ENCODE peak calls at places on chromosome 2, in six cellular contexts. W is spleen, R is cardiac muscle cell, O is PC-3, C is choroid plexus epithelial cell, D is foreskin fibroblast. U is an unnamed sample.

GRCh38 chr2:100821255-100821912 is 1.4 kb downstream of the NPAS2 start:
- DNase-seq in W (no peak), R (no peak), O (peak), C (peak), D (peak), U (no peak)

GRCh38 chr2:177887722-177888121 is 184.9 kb downstream of the PDE11A start:
- DNase-seq in W (no peak), R (no peak), O (no peak), C (no peak), D (no peak), U (no peak)

GRCh38 chr2:206937519-206937918 is 1.8 kb upstream of the CPO start:
- DNase-seq in W (no peak), R (no peak), O (no peak), C (no peak), D (no peak), U (no peak)

GRCh38 chr2:172434821-172435607 is 7.6 kb downstream of the ITGA6 start:
- DNase-seq in W (no peak), R (no peak), O (no peak), C (no peak), D (no peak), U (no peak)

GRCh38 chr2:62208758-62209114 is 12.8 kb downstream of the B3GNT2 start:
- DNase-seq in W (no peak), R (no peak), O (no peak), C (no peak), D (no peak), U (no peak)

GRCh38 chr2:45936623-45936979 is 285.1 kb downstream of the PRKCE start:
- DNase-seq in W (no peak), R (no peak), O (no peak), C (no peak), D (no peak), U (no peak)

GRCh38 chr2:23904692-23905091 is 22.2 kb downstream of the ATAD2B start:
- DNase-seq in W (no peak), R (no peak), O (no peak), C (peak), D (peak), U (no peak)

GRCh38 chr2:217055624-217056023 is 195.8 kb upstream of the TNP1 start:
- DNase-seq in W (no peak), R (no peak), O (no peak), C (no peak), D (no peak), U (no peak)

GRCh38 chr2:70897977-70898226 is 37.8 kb upstream of the ATP6V1B1 start:
- DNase-seq in W (no peak), R (no peak), O (no peak), C (no peak), D (no peak), U (no peak)

GRCh38 chr2:50591021-50591420 is 440.9 kb downstream of the NRXN1 start:
- DNase-seq in W (no peak), R (no peak), O (no peak), C (no peak), D (no peak), U (no peak)

GRCh38 chr2:132416080-132416911 is at the start of gene GPR39:
- DNase-seq in W (no peak), R (peak), O (peak), C (peak), D (peak), U (peak)

GRCh38 chr2:41194235-41194634 is 742.3 kb upstream of the SLC8A1 start:
- DNase-seq in W (no peak), R (peak), O (peak), C (peak), D (peak), U (peak)

GRCh38 chr2:179412116-179412515 is 147.5 kb upstream of the SESTD1 start:
- DNase-seq in W (no peak), R (no peak), O (peak), C (peak), D (peak), U (no peak)

GRCh38 chr2:43370705-43371104 is 144.3 kb upstream of the ZFP36L2 start:
- DNase-seq in W (no peak), R (no peak), O (no peak), C (peak), D (peak), U (no peak)

GRCh38 chr2:138475394-138475793 is 26.2 kb upstream of the SPOPL start:
- DNase-seq in W (no peak), R (no peak), O (peak), C (no peak), D (no peak), U (no peak)

GRCh38 chr2:196677404-196677803 is 37.9 kb downstream of the CCDC150 start:
- DNase-seq in W (no peak), R (no peak), O (peak), C (peak), D (peak), U (peak)

GRCh38 chr2:129935118-129935517 is 44.3 kb upstream of the RAB6C start:
- DNase-seq in W (no peak), R (no peak), O (no peak), C (no peak), D (no peak), U (no peak)

GRCh38 chr2:12347049-12347448 is 369.7 kb upstream of the TRIB2 start:
- DNase-seq in W (no peak), R (no peak), O (peak), C (peak), D (peak), U (no peak)

GRCh38 chr2:161681043-161681442 is 56.8 kb downstream of the SLC4A10 start:
- DNase-seq in W (no peak), R (no peak), O (peak), C (peak), D (no peak), U (peak)

GRCh38 chr2:85796549-85797262 is 42.9 kb downstream of the ATOH8 start:
- DNase-seq in W (peak), R (no peak), O (no peak), C (no peak), D (no peak), U (no peak)

GRCh38 chr2:133884739-133885381 is 316.6 kb upstream of the NCKAP5 start:
- DNase-seq in W (no peak), R (peak), O (peak), C (peak), D (peak), U (no peak)

GRCh38 chr2:132384491-132385186 is 32.0 kb upstream of the GPR39 start:
- DNase-seq in W (no peak), R (no peak), O (no peak), C (no peak), D (no peak), U (no peak)

DNA sequence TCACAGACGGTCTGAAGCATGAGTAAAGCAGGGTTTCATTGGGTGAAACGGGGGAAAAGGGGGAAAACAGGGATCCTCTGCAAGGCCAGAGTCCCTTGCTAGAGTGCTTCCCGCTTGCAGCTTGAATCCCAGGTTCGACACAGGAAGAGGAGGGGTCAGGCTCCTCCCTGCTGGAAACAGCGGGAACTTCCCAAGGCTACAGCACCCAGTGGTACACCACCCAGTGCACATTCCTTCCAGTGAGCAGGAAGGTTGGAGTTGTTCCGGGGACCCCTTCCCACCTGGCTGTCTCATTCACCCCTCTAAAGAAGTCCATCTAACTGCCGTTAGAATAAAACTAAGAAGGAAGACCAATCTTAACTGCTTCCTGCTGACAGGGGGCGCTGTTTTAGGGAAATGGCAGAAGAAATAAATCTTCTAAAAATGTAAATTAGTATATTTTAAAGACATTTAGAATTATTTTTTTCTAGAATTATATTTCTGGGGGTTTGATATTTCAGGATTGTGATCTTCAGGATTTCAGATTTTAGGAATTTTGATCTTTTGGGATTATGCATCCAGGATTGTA is 230.9 kb downstream of the RBM43 start:
- DNase-seq in W (no peak), R (no peak), O (no peak), C (no peak), D (no peak), U (no peak)
- TF ChIP-seq CTCF in W (no peak), R (no peak), O (no peak), C (peak), D (peak), U (peak)

GRCh38 chr2:239163306-239164070 is 237.3 kb downstream of the HDAC4 start:
- DNase-seq in W (peak), R (no peak), O (no peak), C (no peak), D (no peak), U (no peak)
- H3K4me3 ChIP-seq in W (no peak), R (no peak), O (no peak), C (no peak), D (no peak), U (no peak)

DNA sequence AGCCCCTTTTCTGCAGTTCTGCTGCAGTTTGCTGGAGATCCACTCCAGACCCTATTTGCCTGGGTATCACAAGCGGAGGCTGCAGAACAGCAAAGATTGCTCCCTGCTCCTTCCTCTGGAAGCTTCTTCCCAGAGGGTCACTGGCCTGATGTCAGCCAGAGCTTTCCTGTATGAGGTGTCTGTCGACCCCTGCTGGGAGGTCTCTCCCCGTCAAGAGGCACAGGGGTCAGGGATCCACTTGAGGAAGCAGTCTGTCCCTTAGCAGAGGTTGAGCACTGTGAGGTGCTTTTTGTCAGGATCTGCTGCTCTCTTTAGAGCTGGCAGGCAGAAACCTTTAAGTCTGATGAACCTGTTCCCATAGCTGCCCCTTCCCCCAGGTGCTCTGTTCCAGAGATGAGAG is 42.0 kb upstream of the MYL1 start:
- DNase-seq in W (no peak), R (no peak), O (no peak), C (no peak), D (no peak), U (no peak)
- TF ChIP-seq CTCF in W (no peak), R (no peak), O (no peak), C (no peak), D (no peak), U (no peak)

DNA sequence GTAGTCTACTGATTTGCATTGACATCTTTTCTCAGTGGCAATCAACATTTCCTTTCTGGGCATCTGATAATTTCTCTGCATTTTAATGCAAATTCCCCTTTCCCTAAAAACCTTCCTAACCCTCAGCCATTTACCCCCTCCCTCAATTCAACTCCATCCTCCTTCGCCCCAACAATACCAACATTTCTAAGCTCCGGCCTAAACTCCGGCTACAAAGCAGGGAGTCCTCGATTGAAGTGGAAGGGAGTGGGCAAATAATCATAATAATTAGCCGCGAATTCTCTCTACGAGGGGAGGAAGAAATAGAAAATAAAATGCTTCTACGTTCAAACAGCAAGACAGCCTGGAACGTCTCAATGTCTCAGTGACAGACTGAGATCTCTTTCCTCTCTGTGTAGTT is 4.6 kb downstream of the BCL11A start:
- DNase-seq in W (no peak), R (no peak), O (no peak), C (no peak), D (no peak), U (no peak)
- H3K4me3 ChIP-seq in W (peak), R (peak), O (peak), C (peak), D (peak), U (peak)

DNA sequence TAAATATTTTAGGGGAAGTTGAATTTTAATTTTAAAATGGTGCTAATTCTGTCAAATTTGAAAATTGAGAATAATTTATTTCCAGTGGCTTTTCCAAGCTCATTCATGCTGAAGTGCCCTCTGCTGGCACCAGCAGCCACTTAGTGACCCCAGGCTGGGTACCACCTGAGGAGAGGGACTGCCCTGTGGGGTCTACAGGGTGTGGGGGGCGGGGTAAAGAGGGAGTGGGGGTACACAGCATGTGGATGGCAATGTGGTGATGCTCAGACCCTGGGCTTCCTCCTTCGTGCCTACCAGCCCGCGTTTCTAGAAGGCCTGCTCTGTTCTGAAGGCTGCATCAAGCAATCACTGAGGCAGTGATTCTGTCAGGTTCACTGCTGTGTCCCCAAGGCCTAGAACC is 45.1 kb upstream of the SCLY start:
- DNase-seq in W (no peak), R (no peak), O (no peak), C (no peak), D (no peak), U (no peak)
- TF ChIP-seq CTCF in W (no peak), R (peak), O (peak), C (peak), D (peak), U (peak)

GRCh38 chr2:171150694-171151285 is 9.9 kb downstream of the TLK1 start:
- DNase-seq in W (no peak), R (no peak), O (no peak), C (no peak), D (no peak), U (no peak)
- H3K4me3 ChIP-seq in W (no peak), R (no peak), O (no peak), C (no peak), D (no peak), U (no peak)

DNA sequence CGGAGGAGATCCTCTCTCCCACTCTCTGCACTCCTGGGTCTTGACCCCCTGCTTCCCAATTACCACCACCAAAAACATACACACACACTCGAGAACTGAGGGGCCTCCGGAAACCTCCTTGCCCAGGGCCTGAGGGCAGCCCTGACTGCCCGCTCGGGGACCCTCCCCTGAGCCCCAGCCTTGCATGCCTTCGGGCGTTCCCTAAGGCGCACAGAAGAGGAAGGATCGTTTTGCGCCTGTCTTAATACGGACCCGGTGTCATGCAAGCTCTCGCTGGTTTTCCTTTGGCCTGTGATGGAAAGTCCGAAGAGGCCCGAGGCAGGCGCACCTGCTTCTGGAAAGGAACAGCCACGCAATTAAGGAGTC is 19.8 kb downstream of the POU3F3 start:
- DNase-seq in W (peak), R (no peak), O (no peak), C (no peak), D (no peak), U (no peak)
- TF ChIP-seq CTCF in W (no peak), R (no peak), O (no peak), C (no peak), D (no peak), U (no peak)

GRCh38 chr2:231461516-231461971 is 2.7 kb downstream of the NCL start:
- DNase-seq in W (peak), R (no peak), O (no peak), C (no peak), D (no peak), U (no peak)
- H3K4me3 ChIP-seq in W (no peak), R (no peak), O (peak), C (no peak), D (no peak), U (no peak)